ENCODE peak calls at places on chromosomes 7 and 10, in seven cellular contexts. V is foreskin melanocyte; P is ELR; L is astrocyte; C is activated T-cell treated with anti-CD3 and anti-CD28 coated beads, Interleukin-2, amount 50 U/mL, for 1 hour; Y is hepatocyte; Q is dermis microvascular lymphatic vessel endothelial cell. I is an unnamed sample.
A peak's percentile ranks its signal among the peaks of the same experiment; 100 is the strongest.

GRCh38 chr10:28633750-28634149 is 43.6 kb upstream of the BAMBI start:
- DNase-seq in V (no peak), P (no peak), L (peak; percentile 30), C (no peak), Y (no peak), Q (no peak), I (peak; percentile 86)

GRCh38 chr10:30182191-30183075 is 123.0 kb upstream of the JCAD start:
- DNase-seq in V (no peak), P (peak; percentile 85), L (peak; percentile 95), C (no peak), Y (peak; percentile 81), Q (peak; percentile 70), I (peak; percentile 94)

GRCh38 chr10:79129361-79129997 is 60.7 kb downstream of the ZMIZ1 start:
- DNase-seq in V (no peak), P (peak; percentile 75), L (peak; percentile 62), C (no peak), Y (peak; percentile 61), Q (peak; percentile 47), I (no peak)

GRCh38 chr7:76071316-76072242 is 23.7 kb downstream of the MDH2 start:
- DNase-seq in V (no peak), P (no peak), L (no peak), C (no peak), Y (peak; percentile 59), Q (no peak), I (no peak)

GRCh38 chr10:33025910-33026309 is 67.9 kb upstream of the ITGB1 start:
- DNase-seq in V (no peak), P (no peak), L (no peak), C (no peak), Y (no peak), Q (no peak), I (no peak)

GRCh38 chr7:47875406-47875805 is 72.9 kb downstream of the PKD1L1 start:
- DNase-seq in V (no peak), P (no peak), L (no peak), C (no peak), Y (no peak), Q (no peak), I (no peak)

GRCh38 chr10:50325449-50326188 is 74.3 kb upstream of the ASAH2 start:
- DNase-seq in V (peak; percentile 42), P (peak; percentile 98), L (peak; percentile 99), C (no peak), Y (no peak), Q (no peak), I (peak; percentile 31)

GRCh38 chr7:79820387-79820786 is 314.2 kb upstream of the GNAI1 start:
- DNase-seq in V (no peak), P (no peak), L (peak; percentile 48), C (no peak), Y (peak; percentile 70), Q (no peak), I (peak; percentile 14)

GRCh38 chr10:12348341-12348869 is 942 bp upstream of the CAMK1D start:
- DNase-seq in V (no peak), P (no peak), L (no peak), C (no peak), Y (no peak), Q (no peak), I (no peak)

GRCh38 chr10:68897336-68897741 is 3.8 kb upstream of the DDX50 start:
- DNase-seq in V (peak; percentile 57), P (peak; percentile 73), L (peak; percentile 47), C (no peak), Y (peak; percentile 80), Q (peak; percentile 36), I (peak; percentile 54)

GRCh38 chr7:5083291-5083690 is 37.6 kb downstream of the RBAK start:
- DNase-seq in V (no peak), P (no peak), L (no peak), C (no peak), Y (no peak), Q (no peak), I (peak; percentile 51)

GRCh38 chr7:22669692-22670421 is 57.1 kb upstream of the IL6 start:
- DNase-seq in V (no peak), P (no peak), L (no peak), C (no peak), Y (no peak), Q (no peak), I (no peak)

GRCh38 chr10:6576326-6576725 is 3.8 kb downstream of the PRKCQ start:
- DNase-seq in V (no peak), P (no peak), L (no peak), C (no peak), Y (no peak), Q (no peak), I (no peak)

GRCh38 chr10:1410032-1410431 is 327.3 kb downstream of the ADARB2 start:
- DNase-seq in V (no peak), P (no peak), L (no peak), C (no peak), Y (no peak), Q (no peak), I (no peak)

GRCh38 chr7:72546586-72546985 is 134.4 kb upstream of the CALN1 start:
- DNase-seq in V (peak; percentile 5), P (no peak), L (no peak), C (no peak), Y (no peak), Q (no peak), I (no peak)

GRCh38 chr7:110156511-110156910 is 934.4 kb upstream of the LRRN3 start:
- DNase-seq in V (no peak), P (no peak), L (no peak), C (no peak), Y (no peak), Q (no peak), I (no peak)

GRCh38 chr7:159139639-159140038 is 5.0 kb downstream of the VIPR2 start:
- DNase-seq in V (no peak), P (no peak), L (no peak), C (no peak), Y (no peak), Q (no peak), I (no peak)

GRCh38 chr7:122316467-122317394 is 12.2 kb upstream of the FEZF1 start:
- DNase-seq in V (no peak), P (no peak), L (no peak), C (no peak), Y (peak; percentile 34), Q (no peak), I (no peak)

GRCh38 chr10:129968937-129969527 is 5.0 kb upstream of the EBF3 start:
- DNase-seq in V (no peak), P (peak; percentile 45), L (no peak), C (no peak), Y (peak; percentile 81), Q (no peak), I (no peak)

GRCh38 chr7:94400643-94401042 is 5.9 kb downstream of the COL1A2 start:
- DNase-seq in V (no peak), P (peak; percentile 37), L (no peak), C (no peak), Y (no peak), Q (no peak), I (no peak)

I was measured in trophoblast cell.